ENCODE peak calls at places on chromosomes 6 and 20, in six cellular contexts. K is GM12892, H is GM12878, V is K562, X is HepG2, R is H1. J is an unnamed sample.

GRCh38 chr20:46588532-46589509 is 38.4 kb upstream of the OCSTAMP start:
- DNase-seq in K (no peak), H (no peak), V (no peak), X (no peak), R (no peak), J (no peak)

GRCh38 chr20:48607544-48607865 is 220.3 kb downstream of the PREX1 start:
- DNase-seq in K (no peak), H (no peak), V (no peak), X (no peak), R (no peak), J (no peak)

GRCh38 chr6:79656134-79656533 is 25.0 kb downstream of the SH3BGRL2 start:
- DNase-seq in K (no peak), H (no peak), V (no peak), X (no peak), R (no peak), J (no peak)

GRCh38 chr20:63121246-63121645 is 94.7 kb downstream of the YTHDF1 start:
- DNase-seq in K (no peak), H (no peak), V (no peak), X (no peak), R (no peak), J (no peak)

GRCh38 chr6:9851541-9852380 is 563.1 kb downstream of the TFAP2A start:
- DNase-seq in K (no peak), H (no peak), V (no peak), X (no peak), R (peak), J (no peak)

GRCh38 chr6:14210077-14210476 is 92.5 kb downstream of the CD83 start:
- DNase-seq in K (no peak), H (no peak), V (no peak), X (no peak), R (no peak), J (no peak)

GRCh38 chr20:51402201-51402600 is 140.3 kb downstream of the NFATC2 start:
- DNase-seq in K (no peak), H (no peak), V (no peak), X (no peak), R (no peak), J (no peak)

GRCh38 chr6:120557554-120557953 is 776.7 kb downstream of the TBC1D32 start:
- DNase-seq in K (no peak), H (no peak), V (no peak), X (no peak), R (no peak), J (no peak)

GRCh38 chr6:130412556-130413290 is 46.9 kb downstream of the TMEM200A start:
- DNase-seq in K (no peak), H (no peak), V (no peak), X (no peak), R (no peak), J (no peak)

GRCh38 chr6:81138236-81138635 is 614.2 kb downstream of the TENT5A start:
- DNase-seq in K (no peak), H (no peak), V (no peak), X (no peak), R (no peak), J (no peak)

GRCh38 chr6:119034827-119035458 is 43.5 kb downstream of the FAM184A start:
- DNase-seq in K (no peak), H (no peak), V (no peak), X (peak), R (no peak), J (no peak)

GRCh38 chr6:167130712-167131684 is 8.1 kb downstream of the CCR6 start:
- DNase-seq in K (no peak), H (no peak), V (no peak), X (peak), R (no peak), J (no peak)

GRCh38 chr20:57678340-57678739 is 31.5 kb downstream of the PMEPA1 start:
- DNase-seq in K (no peak), H (no peak), V (no peak), X (no peak), R (no peak), J (no peak)

GRCh38 chr6:31702421-31702818 is 704 bp downstream of the ABHD16A start:
- DNase-seq in K (no peak), H (no peak), V (peak), X (no peak), R (no peak), J (no peak)

GRCh38 chr6:119627908-119628669 is 278.5 kb upstream of the MAN1A1 start:
- DNase-seq in K (no peak), H (no peak), V (peak), X (no peak), R (no peak), J (no peak)

GRCh38 chr20:47146703-47147102 is 209.8 kb downstream of the ZMYND8 start:
- DNase-seq in K (no peak), H (no peak), V (no peak), X (peak), R (no peak), J (no peak)

GRCh38 chr6:45314146-45314545 is 14.0 kb upstream of the RUNX2 start:
- DNase-seq in K (no peak), H (no peak), V (no peak), X (no peak), R (no peak), J (no peak)

GRCh38 chr20:33894798-33895197 is 83.7 kb downstream of the CHMP4B start:
- DNase-seq in K (no peak), H (no peak), V (no peak), X (no peak), R (no peak), J (no peak)

GRCh38 chr20:60473240-60473639 is 515.0 kb downstream of the CDH26 start:
- DNase-seq in K (no peak), H (no peak), V (no peak), X (no peak), R (no peak), J (no peak)

GRCh38 chr6:136968831-136969230 is 46.7 kb downstream of the SLC35D3 start:
- DNase-seq in K (no peak), H (no peak), V (no peak), X (no peak), R (no peak), J (no peak)

GRCh38 chr6:116405663-116406329 is 35.0 kb downstream of the DSE start:
- DNase-seq in K (no peak), H (no peak), V (peak), X (no peak), R (no peak), J (no peak)

GRCh38 chr6:52063584-52064400 is 23.6 kb downstream of the PKHD1 start:
- DNase-seq in K (peak), H (peak), V (peak), X (peak), R (peak), J (peak)

GRCh38 chr20:51917886-51918545 is 115.7 kb upstream of the SALL4 start:
- DNase-seq in K (no peak), H (no peak), V (no peak), X (no peak), R (no peak), J (no peak)

GRCh38 chr6:135938588-135939215 is 87.2 kb downstream of the PDE7B start:
- DNase-seq in K (no peak), H (no peak), V (peak), X (peak), R (no peak), J (no peak)

GRCh38 chr6:131107166-131107565 is 28.1 kb upstream of the AKAP7 start:
- DNase-seq in K (no peak), H (no peak), V (no peak), X (peak), R (no peak), J (no peak)

GRCh38 chr6:112040933-112041332 is 13.0 kb upstream of the CCN6 start:
- DNase-seq in K (no peak), H (no peak), V (no peak), X (no peak), R (no peak), J (no peak)

GRCh38 chr20:41786158-41786557 is 168.0 kb upstream of the CHD6 start:
- DNase-seq in K (no peak), H (no peak), V (no peak), X (no peak), R (no peak), J (no peak)

GRCh38 chr6:166277892-166278578 is 30.2 kb downstream of the PRR18 start:
- DNase-seq in K (no peak), H (peak), V (no peak), X (no peak), R (no peak), J (no peak)

GRCh38 chr6:158818008-158818579 is 1.1 kb downstream of the EZR start:
- DNase-seq in K (peak), H (no peak), V (peak), X (peak), R (no peak), J (peak)

DNA sequence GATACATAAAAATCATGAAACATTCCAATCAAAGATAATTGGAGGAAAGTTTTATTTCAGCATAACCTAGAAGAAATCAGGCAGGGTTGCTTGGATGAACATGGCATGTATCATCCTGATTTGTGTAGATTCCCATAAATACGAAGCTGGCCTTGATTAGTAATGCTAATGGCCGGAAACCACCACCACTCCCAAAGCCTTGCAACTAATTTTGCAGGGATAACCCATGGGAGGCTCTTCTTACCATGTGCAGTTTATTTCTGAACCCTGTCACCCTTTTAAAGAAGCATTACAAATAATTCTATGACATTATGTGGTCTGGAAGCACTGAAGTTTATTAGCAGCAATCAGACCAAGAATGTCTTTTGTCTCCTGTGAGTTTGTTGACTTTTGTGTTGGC is 80.8 kb downstream of the AIG1 start:
- DNase-seq in K (no peak), H (no peak), V (no peak), X (no peak), R (no peak), J (no peak)
- TF ChIP-seq TAF1 in K (no peak), H (no peak), V (no peak), X (no peak), R (no peak), J (no peak)

DNA sequence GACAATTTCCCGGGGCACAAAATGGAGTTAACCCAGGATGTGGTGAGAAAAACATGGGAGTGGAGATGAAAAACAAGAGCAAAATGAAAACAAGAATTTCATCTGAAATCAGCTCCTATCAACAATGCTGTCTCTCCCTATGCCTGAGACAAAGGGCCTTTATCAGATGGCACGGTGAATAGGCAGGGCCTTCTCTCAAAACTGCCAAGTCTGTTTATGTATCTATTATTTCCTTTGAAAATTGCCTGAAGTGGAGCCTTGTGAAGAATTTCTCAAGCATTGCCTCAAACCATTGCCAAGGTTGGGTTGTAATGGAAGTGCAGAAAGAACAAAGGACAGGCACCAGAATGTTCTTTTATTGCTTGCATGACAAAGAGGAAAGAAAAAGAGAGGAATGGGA is 74.7 kb downstream of the BTBD3 start:
- DNase-seq in K (no peak), H (no peak), V (no peak), X (no peak), R (no peak), J (no peak)
- TF ChIP-seq POLR2A in K (no peak), H (no peak), V (no peak), X (no peak), R (no peak), J (no peak)

GRCh38 chr6:113564401-113565161 is 292.6 kb upstream of the MARCKS start:
- DNase-seq in K (no peak), H (no peak), V (no peak), X (peak), R (peak), J (no peak)
- TF ChIP-seq POLR2AphosphoS5 in K (no peak), H (no peak), V (no peak), X (no peak), R (no peak), J (no peak)

GRCh38 chr20:37598101-37598530 is 70.4 kb upstream of the BLCAP start:
- DNase-seq in K (no peak), H (no peak), V (no peak), X (no peak), R (peak), J (no peak)
- TF ChIP-seq TAF1 in K (no peak), H (no peak), V (no peak), X (no peak), R (peak), J (no peak)

DNA sequence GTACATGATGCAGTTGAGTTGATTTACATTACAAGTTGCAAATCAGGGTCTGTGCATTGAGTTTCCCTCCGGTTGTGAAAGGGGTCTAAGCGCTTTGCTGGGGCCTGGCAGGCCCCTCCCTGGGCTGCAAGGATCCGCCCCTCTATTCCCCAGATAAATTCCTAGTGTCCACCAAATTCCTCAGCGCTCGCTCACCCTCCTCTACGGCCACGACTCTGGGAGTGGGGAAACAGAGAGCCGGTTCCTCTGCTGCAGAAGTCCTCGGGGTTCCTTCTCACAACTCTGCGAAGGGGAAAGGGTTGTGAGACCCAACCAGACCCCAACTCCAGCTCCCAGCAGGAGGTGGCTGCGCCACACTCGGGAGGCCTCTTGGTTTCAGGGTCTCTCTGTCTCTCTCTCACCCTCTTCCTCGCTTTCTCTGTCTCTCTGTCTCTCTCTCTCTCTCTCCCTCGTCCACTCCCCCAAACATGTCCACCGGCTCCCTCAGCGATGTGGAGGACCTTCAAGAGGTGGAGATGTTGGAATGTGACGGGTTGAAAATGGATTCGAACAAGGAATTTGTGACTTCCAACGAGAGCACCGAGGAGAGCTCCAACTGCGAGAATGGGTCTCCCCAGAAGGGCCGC is at the start of gene TCF21:
- DNase-seq in K (no peak), H (no peak), V (no peak), X (no peak), R (no peak), J (no peak)
- TF ChIP-seq POLR2A in K (no peak), H (no peak), V (no peak), X (no peak), R (no peak), J (no peak)

J was measured in GM12891.